ENCODE peak calls at places on chromosomes 12 and 14, in seven cellular contexts. One of them, this sample, is unnamed.

GRCh38 chr14:20823859-20824258 is 21.2 kb upstream of the RNASE1 start:
- DNase-seq in neural crest cell: no peak
- DNase-seq in CD8-positive, alpha-beta memory T cell: no peak
- DNase-seq in epithelial cell of proximal tubule: no peak
- DNase-seq in A549: no peak
- DNase-seq in OCI-LY7: no peak
- DNase-seq in AG09319: no peak
- DNase-seq in this sample: no peak

GRCh38 chr14:51738754-51739153 is 87.0 kb downstream of the FRMD6 start:
- DNase-seq in CD8-positive, alpha-beta memory T cell: no peak
- DNase-seq in epithelial cell of proximal tubule: no peak
- DNase-seq in OCI-LY7: no peak
- DNase-seq in A549: peak
- DNase-seq in neural crest cell: no peak
- DNase-seq in AG09319: no peak
- DNase-seq in this sample: peak

GRCh38 chr14:73245401-73246325 is 8.4 kb downstream of the PAPLN start:
- DNase-seq in epithelial cell of proximal tubule: no peak
- DNase-seq in CD8-positive, alpha-beta memory T cell: peak
- DNase-seq in A549: no peak
- DNase-seq in neural crest cell: no peak
- DNase-seq in AG09319: no peak
- DNase-seq in OCI-LY7: peak
- DNase-seq in this sample: peak

GRCh38 chr12:26874501-26875296 is 41.7 kb upstream of the ITPR2 start:
- DNase-seq in neural crest cell: no peak
- DNase-seq in OCI-LY7: no peak
- DNase-seq in A549: no peak
- DNase-seq in epithelial cell of proximal tubule: no peak
- DNase-seq in CD8-positive, alpha-beta memory T cell: no peak
- DNase-seq in AG09319: no peak
- DNase-seq in this sample: no peak

GRCh38 chr12:103495158-103495782 is 498 bp downstream of the C12orf42 start:
- DNase-seq in CD8-positive, alpha-beta memory T cell: peak
- DNase-seq in AG09319: no peak
- DNase-seq in A549: peak
- DNase-seq in neural crest cell: peak
- DNase-seq in OCI-LY7: no peak
- DNase-seq in epithelial cell of proximal tubule: no peak
- DNase-seq in this sample: no peak

GRCh38 chr12:50073206-50073605 is 11.9 kb upstream of the SMARCD1 start:
- DNase-seq in OCI-LY7: no peak
- DNase-seq in epithelial cell of proximal tubule: no peak
- DNase-seq in AG09319: no peak
- DNase-seq in neural crest cell: no peak
- DNase-seq in A549: no peak
- DNase-seq in CD8-positive, alpha-beta memory T cell: peak
- DNase-seq in this sample: no peak

GRCh38 chr14:24858684-24859083 is 191.3 kb downstream of the STXBP6 start:
- DNase-seq in epithelial cell of proximal tubule: no peak
- DNase-seq in AG09319: no peak
- DNase-seq in A549: no peak
- DNase-seq in OCI-LY7: no peak
- DNase-seq in neural crest cell: no peak
- DNase-seq in CD8-positive, alpha-beta memory T cell: no peak
- DNase-seq in this sample: no peak

GRCh38 chr12:119178544-119179334 is at the start of gene HSPB8:
- DNase-seq in OCI-LY7: no peak
- DNase-seq in epithelial cell of proximal tubule: peak
- DNase-seq in neural crest cell: peak
- DNase-seq in A549: peak
- DNase-seq in CD8-positive, alpha-beta memory T cell: no peak
- DNase-seq in AG09319: peak
- DNase-seq in this sample: no peak

GRCh38 chr14:76763362-76764041 is 2.2 kb downstream of the VASH1 start:
- DNase-seq in AG09319: no peak
- DNase-seq in OCI-LY7: no peak
- DNase-seq in epithelial cell of proximal tubule: no peak
- DNase-seq in A549: no peak
- DNase-seq in neural crest cell: no peak
- DNase-seq in CD8-positive, alpha-beta memory T cell: no peak
- DNase-seq in this sample: no peak

GRCh38 chr14:106586098-106586704 is 1059.8 kb downstream of the TMEM121 start:
- DNase-seq in epithelial cell of proximal tubule: no peak
- DNase-seq in CD8-positive, alpha-beta memory T cell: peak
- DNase-seq in A549: peak
- DNase-seq in neural crest cell: no peak
- DNase-seq in AG09319: no peak
- DNase-seq in OCI-LY7: peak
- DNase-seq in this sample: peak

GRCh38 chr12:16913832-16914490 is 308.0 kb upstream of the LMO3 start:
- DNase-seq in neural crest cell: no peak
- DNase-seq in epithelial cell of proximal tubule: no peak
- DNase-seq in AG09319: no peak
- DNase-seq in CD8-positive, alpha-beta memory T cell: no peak
- DNase-seq in OCI-LY7: no peak
- DNase-seq in A549: peak
- DNase-seq in this sample: no peak

GRCh38 chr14:88848571-88848970 is 24.1 kb downstream of the TTC8 start:
- DNase-seq in CD8-positive, alpha-beta memory T cell: no peak
- DNase-seq in AG09319: no peak
- DNase-seq in OCI-LY7: no peak
- DNase-seq in epithelial cell of proximal tubule: no peak
- DNase-seq in neural crest cell: no peak
- DNase-seq in A549: no peak
- DNase-seq in this sample: no peak

GRCh38 chr14:77189479-77189878 is 7.9 kb downstream of the TMEM63C start:
- DNase-seq in OCI-LY7: no peak
- DNase-seq in epithelial cell of proximal tubule: no peak
- DNase-seq in neural crest cell: no peak
- DNase-seq in A549: no peak
- DNase-seq in CD8-positive, alpha-beta memory T cell: no peak
- DNase-seq in AG09319: no peak
- DNase-seq in this sample: no peak

GRCh38 chr12:47586952-47587669 is 118.7 kb downstream of the RPAP3 start:
- DNase-seq in CD8-positive, alpha-beta memory T cell: no peak
- DNase-seq in OCI-LY7: no peak
- DNase-seq in A549: no peak
- DNase-seq in epithelial cell of proximal tubule: no peak
- DNase-seq in AG09319: no peak
- DNase-seq in neural crest cell: no peak
- DNase-seq in this sample: no peak

GRCh38 chr14:44463386-44464004 is 43.6 kb downstream of the FSCB start:
- DNase-seq in epithelial cell of proximal tubule: no peak
- DNase-seq in AG09319: no peak
- DNase-seq in A549: no peak
- DNase-seq in CD8-positive, alpha-beta memory T cell: no peak
- DNase-seq in neural crest cell: no peak
- DNase-seq in OCI-LY7: no peak
- DNase-seq in this sample: no peak

GRCh38 chr14:100213956-100214767 is 24.8 kb upstream of the YY1 start:
- DNase-seq in OCI-LY7: peak
- DNase-seq in AG09319: peak
- DNase-seq in CD8-positive, alpha-beta memory T cell: peak
- DNase-seq in neural crest cell: peak
- DNase-seq in epithelial cell of proximal tubule: no peak
- DNase-seq in A549: peak
- DNase-seq in this sample: peak

GRCh38 chr14:77290705-77291104 is 19.7 kb upstream of the NGB start:
- DNase-seq in OCI-LY7: peak
- DNase-seq in epithelial cell of proximal tubule: no peak
- DNase-seq in AG09319: no peak
- DNase-seq in CD8-positive, alpha-beta memory T cell: no peak
- DNase-seq in neural crest cell: no peak
- DNase-seq in A549: no peak
- DNase-seq in this sample: peak

GRCh38 chr14:74019743-74020142 is 594 bp downstream of the BBOF1 start:
- DNase-seq in A549: peak
- DNase-seq in neural crest cell: no peak
- DNase-seq in OCI-LY7: no peak
- DNase-seq in CD8-positive, alpha-beta memory T cell: no peak
- DNase-seq in epithelial cell of proximal tubule: no peak
- DNase-seq in AG09319: peak
- DNase-seq in this sample: no peak